ENCODE peak calls at places on chromosomes 5 and 9, in four cellular contexts. P is psoas muscle, G is spleen, V is SJSA1. U is an unnamed sample.

GRCh38 chr9:131275332-131276106 is 791 bp downstream of the FAM78A start:
- DNase-seq in P (peak), G (peak), V (no peak), U (no peak)

GRCh38 chr5:78235289-78235688 is 59.2 kb downstream of the AP3B1 start:
- DNase-seq in P (no peak), G (no peak), V (no peak), U (no peak)

GRCh38 chr5:142356716-142357468 is 32.1 kb upstream of the SPRY4 start:
- DNase-seq in P (peak), G (peak), V (peak), U (peak)

GRCh38 chr9:120928015-120928719 is 1.6 kb upstream of the TRAF1 start:
- DNase-seq in P (peak), G (peak), V (no peak), U (peak)

GRCh38 chr5:53027913-53028312 is 38.8 kb downstream of the ITGA2 start:
- DNase-seq in P (peak), G (no peak), V (peak), U (peak)

GRCh38 chr9:134491436-134491835 is 150.2 kb upstream of the COL5A1 start:
- DNase-seq in P (no peak), G (peak), V (no peak), U (peak)

GRCh38 chr9:97938081-97938644 is at the start of gene HEMGN:
- DNase-seq in P (no peak), G (no peak), V (no peak), U (no peak)

GRCh38 chr9:37121881-37122280 is 1.5 kb downstream of the ZCCHC7 start:
- DNase-seq in P (no peak), G (no peak), V (no peak), U (no peak)

GRCh38 chr9:111853450-111853827 is 43.2 kb upstream of the UGCG start:
- DNase-seq in P (no peak), G (no peak), V (no peak), U (no peak)

GRCh38 chr5:138942066-138942465 is 66.9 kb upstream of the LRRTM2 start:
- DNase-seq in P (no peak), G (no peak), V (no peak), U (no peak)

GRCh38 chr9:132114102-132114707 is 34.5 kb upstream of the MED27 start:
- DNase-seq in P (peak), G (no peak), V (peak), U (peak)

GRCh38 chr5:137034764-137035479 is 464.2 kb downstream of the SPOCK1 start:
- DNase-seq in P (no peak), G (no peak), V (no peak), U (no peak)

GRCh38 chr5:34886718-34887117 is 28.6 kb downstream of the RAD1 start:
- DNase-seq in P (no peak), G (no peak), V (no peak), U (no peak)

GRCh38 chr9:7983361-7983974 is 183.9 kb upstream of the DMAC1 start:
- DNase-seq in P (no peak), G (no peak), V (no peak), U (no peak)

GRCh38 chr5:57501414-57502321 is 19.1 kb upstream of the ACTBL2 start:
- DNase-seq in P (no peak), G (no peak), V (no peak), U (no peak)

GRCh38 chr5:139644001-139644456 is 4.1 kb upstream of the CXXC5 start:
- DNase-seq in P (no peak), G (peak), V (no peak), U (peak)

GRCh38 chr5:35672995-35673394 is 55.3 kb downstream of the SPEF2 start:
- DNase-seq in P (no peak), G (no peak), V (no peak), U (no peak)

GRCh38 chr5:126499742-126500396 is 76.7 kb downstream of the GRAMD2B start:
- DNase-seq in P (no peak), G (no peak), V (peak), U (no peak)

GRCh38 chr5:30849801-30850370 is 343.6 kb upstream of the CDH6 start:
- DNase-seq in P (no peak), G (no peak), V (peak), U (no peak)

GRCh38 chr5:171823269-171823668 is 37.7 kb downstream of the SMIM23 start:
- DNase-seq in P (no peak), G (no peak), V (no peak), U (no peak)

GRCh38 chr5:52481216-52481615 is 306.5 kb upstream of the ITGA1 start:
- DNase-seq in P (no peak), G (no peak), V (no peak), U (no peak)

GRCh38 chr5:55920784-55921183 is 69.6 kb downstream of the IL31RA start:
- DNase-seq in P (no peak), G (no peak), V (no peak), U (no peak)

GRCh38 chr9:129430940-129431693 is 189.8 kb downstream of the C9orf50 start:
- DNase-seq in P (no peak), G (no peak), V (no peak), U (no peak)

GRCh38 chr5:95840969-95841368 is 18.4 kb upstream of the GLRX start:
- DNase-seq in P (no peak), G (no peak), V (no peak), U (no peak)
- H3K27ac ChIP-seq in P (peak), G (peak), V (no peak), U (peak)

DNA sequence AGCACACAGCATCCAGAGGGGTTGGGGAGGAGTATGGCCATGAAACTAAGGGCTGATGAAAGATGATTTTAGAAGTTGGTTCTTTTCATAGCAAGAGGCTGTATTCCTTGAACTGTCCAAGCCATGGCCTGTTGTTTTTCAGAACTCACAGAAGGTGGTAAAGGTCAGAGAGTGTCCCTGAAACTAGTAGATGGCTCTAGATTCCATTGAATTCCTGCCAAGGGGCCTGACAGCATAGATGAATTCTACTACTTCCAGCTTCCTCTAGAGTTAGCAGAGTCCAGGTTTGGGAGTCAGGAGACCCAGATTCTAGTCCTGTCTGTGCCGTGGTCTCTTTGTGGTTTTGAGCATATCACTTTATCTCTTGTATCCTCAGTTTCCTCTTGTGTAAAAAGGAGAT is 101.6 kb downstream of the GRIA1 start:
- DNase-seq in P (no peak), G (no peak), V (no peak), U (no peak)
- H3K27ac ChIP-seq in P (no peak), G (no peak), V (no peak), U (no peak)

GRCh38 chr9:125659954-125660353 is 47.1 kb downstream of the MAPKAP1 start:
- DNase-seq in P (no peak), G (no peak), V (peak), U (no peak)
- H3K27ac ChIP-seq in P (no peak), G (no peak), V (no peak), U (no peak)

GRCh38 chr9:20786807-20787206 is 102.7 kb downstream of the FOCAD start:
- DNase-seq in P (no peak), G (no peak), V (no peak), U (no peak)

GRCh38 chr9:20791682-20792081 is 107.6 kb downstream of the FOCAD start:
- DNase-seq in P (no peak), G (no peak), V (no peak), U (no peak)

GRCh38 chr9:20788526-20789421 is 104.7 kb downstream of the FOCAD start:
- DNase-seq in P (no peak), G (no peak), V (no peak), U (no peak)

DNA sequence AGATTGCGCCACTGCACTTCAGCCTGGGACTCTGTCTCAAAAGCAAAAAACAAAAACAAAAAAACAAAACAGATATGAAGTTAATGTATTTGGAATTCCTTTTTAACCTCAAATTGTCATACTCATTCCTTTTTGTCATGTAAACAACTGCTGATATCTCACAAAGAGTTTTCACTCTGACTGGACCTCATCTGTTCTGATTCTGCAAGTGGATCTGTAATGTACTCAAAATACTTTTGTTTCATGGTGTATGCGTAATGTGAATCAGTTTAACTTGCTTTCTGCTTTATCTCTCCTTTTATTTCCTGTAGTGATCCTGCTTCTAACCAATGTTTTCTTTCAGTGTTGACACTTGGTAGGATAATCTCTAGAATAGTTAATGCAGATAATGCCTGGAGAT is 106.7 kb downstream of the FOCAD start:
- DNase-seq in P (no peak), G (no peak), V (no peak), U (no peak)
- H3K27ac ChIP-seq in P (no peak), G (no peak), V (no peak), U (no peak)

DNA sequence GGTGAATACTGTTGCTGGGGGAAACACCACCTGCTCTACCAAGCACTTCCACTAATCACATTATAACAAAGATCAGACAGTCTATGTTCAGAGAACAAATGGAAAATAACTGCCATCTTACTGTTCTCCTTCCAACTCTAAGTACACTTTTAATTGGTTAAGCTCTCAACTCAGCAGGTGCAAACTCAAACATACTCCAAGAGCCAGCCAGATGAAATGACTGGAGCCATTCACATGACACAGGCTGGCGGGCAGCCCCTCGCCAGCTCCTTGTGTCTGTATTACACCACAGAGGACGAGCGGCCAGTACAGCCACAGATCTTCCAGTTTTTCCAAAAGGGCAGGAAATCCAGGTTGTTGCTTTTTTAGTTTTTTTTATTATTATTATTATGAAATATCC is 16.1 kb downstream of the LIFR start:
- DNase-seq in P (peak), G (no peak), V (no peak), U (peak)
- H3K27ac ChIP-seq in P (peak), G (no peak), V (no peak), U (peak)

DNA sequence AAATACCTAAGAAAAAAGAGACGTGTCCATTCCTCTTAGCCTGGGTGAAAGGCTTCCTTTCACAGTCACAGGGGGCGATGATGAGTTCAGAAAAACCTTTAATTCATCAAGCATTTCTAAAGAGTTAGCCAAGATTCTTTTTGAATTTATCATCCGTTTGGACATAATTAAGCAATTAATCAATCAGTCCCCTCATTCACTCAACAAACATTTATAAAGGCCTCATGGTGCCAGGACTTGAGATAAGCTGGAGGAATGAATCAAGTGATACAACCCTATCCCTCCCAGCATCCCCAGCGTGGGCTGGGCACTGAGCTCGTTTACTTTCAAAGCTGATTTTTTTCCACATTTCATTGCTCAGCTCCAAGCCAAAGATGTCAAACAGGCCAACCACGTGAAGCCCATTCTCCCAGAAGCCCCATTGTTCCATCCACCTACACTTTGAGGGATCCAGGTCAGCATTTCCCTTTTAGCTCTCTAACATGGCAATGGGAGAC is 140.5 kb downstream of the SLIT3 start:
- DNase-seq in P (no peak), G (no peak), V (no peak), U (peak)
- H3K27ac ChIP-seq in P (peak), G (no peak), V (peak), U (peak)

DNA sequence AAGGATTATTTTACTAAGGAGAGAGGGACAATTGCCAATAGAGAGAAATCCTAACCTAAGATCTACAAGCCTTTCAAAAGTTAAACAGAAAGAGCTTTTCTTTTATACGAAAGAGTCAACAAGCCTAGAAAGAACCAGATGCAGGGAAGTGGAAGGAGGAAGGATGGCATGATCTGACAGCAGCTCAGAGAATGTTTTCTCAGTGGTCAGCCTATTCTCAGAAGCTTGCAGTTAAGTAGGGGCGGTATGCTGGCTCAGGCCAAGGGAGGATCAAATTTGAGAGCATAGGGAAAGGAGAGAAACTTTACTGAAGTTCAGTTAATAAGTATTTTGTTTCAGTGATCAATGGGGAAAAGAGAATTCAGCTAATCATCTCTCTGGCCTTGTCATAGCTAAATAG is 88.0 kb upstream of the FTMT start:
- DNase-seq in P (no peak), G (no peak), V (no peak), U (no peak)
- H3K27ac ChIP-seq in P (no peak), G (no peak), V (no peak), U (no peak)